ENCODE peak calls at places on chromosomes 6 and 20, in ten cellular contexts. L is mammary epithelial cell, V is spleen, G is A549, B is GM12878, R is tibial artery, M is cardiac muscle cell, K is transverse colon, D is left ventricle myocardium inferior, T is heart left ventricle. H is an unnamed sample.

GRCh38 chr20:37243076-37243936 is 18.3 kb downstream of the GHRH start:
- DNase-seq in G (peak; percentile 10), V (no peak), D (no peak), R (no peak), M (no peak), K (no peak), T (no peak), L (no peak), B (no peak), H (no peak)

GRCh38 chr6:157648561-157648960 is 174.5 kb upstream of the SNX9 start:
- DNase-seq in R (no peak), T (no peak), G (no peak), D (no peak), K (no peak), B (no peak), L (peak; percentile 78), V (no peak), M (no peak), H (peak; percentile 76)

GRCh38 chr20:39876974-39877615 is 811.9 kb downstream of the MAFB start:
- DNase-seq in L (no peak), V (no peak), R (no peak), B (no peak), G (no peak), D (no peak), M (no peak), K (no peak), T (no peak), H (no peak)

GRCh38 chr6:1838604-1839003 is 228.9 kb downstream of the FOXC1 start:
- DNase-seq in L (no peak), G (no peak), D (no peak), K (no peak), T (no peak), V (no peak), R (no peak), M (no peak), B (no peak), H (no peak)

GRCh38 chr6:97663252-97663651 is 380.2 kb upstream of the MMS22L start:
- DNase-seq in R (no peak), D (no peak), K (no peak), T (no peak), G (no peak), M (no peak), L (no peak), B (no peak), V (peak; percentile 19), H (no peak)

GRCh38 chr20:20487811-20488210 is 119.9 kb downstream of the INSM1 start:
- DNase-seq in M (no peak), K (no peak), T (no peak), G (no peak), B (no peak), V (no peak), D (no peak), R (no peak), L (peak; percentile 81), H (no peak)

GRCh38 chr6:159077123-159077522 is 32.3 kb upstream of the TAGAP start:
- DNase-seq in G (no peak), D (no peak), V (no peak), K (no peak), L (no peak), R (no peak), M (peak; percentile 34), B (no peak), T (no peak), H (no peak)

GRCh38 chr20:49785851-49786174 is 26.8 kb upstream of the SLC9A8 start:
- DNase-seq in B (peak; percentile 83), K (peak; percentile 59), D (no peak), M (no peak), R (no peak), T (no peak), L (no peak), V (no peak), G (no peak), H (no peak)

GRCh38 chr6:21731411-21732031 is 138.0 kb downstream of the SOX4 start:
- DNase-seq in B (no peak), G (peak; percentile 81), K (no peak), V (no peak), T (no peak), L (peak; percentile 72), D (no peak), M (peak; percentile 68), R (no peak), H (peak; percentile 72)

GRCh38 chr20:59812286-59813125 is 120.9 kb downstream of the SYCP2 start:
- DNase-seq in K (no peak), T (peak; percentile 13), R (no peak), L (no peak), B (no peak), V (peak; percentile 35), G (no peak), M (no peak), D (no peak), H (no peak)

GRCh38 chr20:21020656-21021004 is 85.5 kb downstream of the LINC00237 start:
- DNase-seq in K (no peak), R (no peak), T (no peak), B (no peak), L (no peak), D (no peak), M (peak; percentile 30), V (no peak), G (no peak), H (no peak)

DNA sequence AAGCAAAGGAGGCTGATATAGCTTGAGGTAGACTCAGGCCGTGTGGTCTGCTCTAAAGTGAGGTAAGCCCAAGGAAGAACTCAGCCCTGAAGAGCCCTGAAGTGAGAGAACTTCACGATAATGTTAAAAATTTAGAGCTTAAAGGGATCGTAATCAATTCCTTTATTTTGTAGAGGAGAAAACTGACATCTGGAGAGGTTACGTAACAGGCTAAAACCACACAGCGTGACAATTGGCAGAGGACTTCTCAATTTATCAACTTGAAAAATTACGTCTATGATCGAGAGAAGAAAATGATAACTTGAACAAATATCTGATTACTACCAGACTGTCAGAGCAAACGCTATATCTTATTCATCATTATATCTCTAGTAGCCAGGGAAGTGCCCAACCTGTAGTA is 121.8 kb upstream of the FOXO3 start:
- DNase-seq in T (no peak), R (no peak), B (no peak), V (no peak), L (no peak), K (no peak), D (no peak), M (peak; percentile 19), G (no peak), H (no peak)
- TF ChIP-seq CTCF in T (no peak), R (no peak), B (no peak), V (no peak), L (no peak), K (no peak), D (no peak), M (no peak), G (no peak), H (no peak)

GRCh38 chr6:42368156-42368555 is 83.6 kb downstream of the TRERF1 start:
- DNase-seq in T (no peak), G (no peak), R (no peak), M (no peak), D (no peak), B (no peak), L (no peak), K (no peak), V (no peak), H (no peak)

GRCh38 chr6:42369568-42369967 is 82.2 kb downstream of the TRERF1 start:
- DNase-seq in L (peak; percentile 6), B (no peak), M (no peak), K (peak; percentile 52), R (no peak), D (no peak), V (no peak), G (peak; percentile 10), T (no peak), H (no peak)

GRCh38 chr6:42366011-42366705 is 85.6 kb downstream of the TRERF1 start:
- DNase-seq in D (no peak), V (no peak), L (no peak), R (no peak), G (no peak), K (no peak), M (no peak), T (no peak), B (no peak), H (peak; percentile 56)

GRCh38 chr6:42366999-42367352 is 84.8 kb downstream of the TRERF1 start:
- DNase-seq in T (no peak), L (no peak), B (no peak), D (no peak), R (no peak), G (no peak), M (no peak), V (no peak), K (no peak), H (no peak)

GRCh38 chr6:42367353-42368011 is 84.2 kb downstream of the TRERF1 start:
- DNase-seq in M (no peak), D (no peak), V (peak; percentile 83), B (peak; percentile 59), G (no peak), K (peak; percentile 35), R (no peak), T (no peak), L (no peak), H (no peak)
- H3K27ac ChIP-seq in M (peak overlapping the region; percentile 81), D (peak overlapping the region; percentile 57), V (peak overlapping the region; percentile 82), B (peak overlapping the region; percentile 82), G (no peak overlapping the region), K (peak overlapping the region; percentile 69), R (no peak overlapping the region), T (no peak overlapping the region), L (no peak overlapping the region), H (no peak overlapping the region)

GRCh38 chr6:135088818-135089809 is 34.5 kb upstream of the HBS1L start:
- DNase-seq in B (peak; percentile 63), T (no peak), D (no peak), V (no peak), M (peak; percentile 76), R (no peak), K (no peak), L (peak; percentile 81), G (peak; percentile 2), H (no peak)
- TF ChIP-seq CTCF in B (peak; percentile 58), T (no peak), D (no peak), V (peak; percentile 33), M (peak; percentile 58), R (no peak), K (peak; percentile 40), L (peak; percentile 56), G (no peak), H (peak; percentile 49)

GRCh38 chr6:142851601-142852000 is 93.4 kb downstream of the HIVEP2 start:
- DNase-seq in L (peak; percentile 35), M (no peak), V (no peak), B (peak; percentile 41), D (no peak), T (no peak), G (no peak), R (no peak), K (no peak), H (no peak)
- H3K27ac ChIP-seq in L (peak overlapping the region; percentile 42), M (no peak overlapping the region), V (no peak overlapping the region), B (peak overlapping the region; percentile 98), D (peak overlapping the region; percentile 33), T (no peak overlapping the region), G (no peak overlapping the region), R (peak overlapping the region; percentile 11), K (no peak overlapping the region), H (no peak overlapping the region)

GRCh38 chr20:46023148-46023484 is 5.9 kb upstream of the SLC12A5 start:
- DNase-seq in D (no peak), G (no peak), K (no peak), L (no peak), T (no peak), B (no peak), V (no peak), R (no peak), M (no peak), H (no peak)
- TF ChIP-seq CTCF in D (no peak), G (no peak), K (no peak), L (no peak), T (no peak), B (no peak), V (no peak), R (no peak), M (no peak), H (no peak)

GRCh38 chr20:32780749-32781402 is 18.7 kb downstream of the DNMT3B start:
- DNase-seq in G (no peak), R (no peak), K (no peak), D (no peak), B (no peak), L (no peak), T (no peak), M (no peak), V (no peak), H (no peak)
- H3K27ac ChIP-seq in G (no peak overlapping the region), R (no peak overlapping the region), K (no peak overlapping the region), D (no peak overlapping the region), B (no peak overlapping the region), L (no peak overlapping the region), T (no peak overlapping the region), M (no peak overlapping the region), V (no peak overlapping the region), H (no peak overlapping the region)